ENCODE peak calls at places on chromosomes 11 and 22, in ten cellular contexts. One of them, this sample, is unnamed.

GRCh38 chr22:46058591-46059519 is 81.9 kb upstream of the WNT7B start:
- DNase-seq in HCT116: no peak
- DNase-seq in colonic mucosa: no peak
- DNase-seq in A549: no peak
- DNase-seq in keratinocyte: no peak
- DNase-seq in aorta: peak; percentile 46
- DNase-seq in lower lobe of right lung: peak; percentile 48
- DNase-seq in breast epithelium: peak; percentile 43
- DNase-seq in ascending aorta: peak; percentile 72
- DNase-seq in cardiac muscle cell: no peak
- DNase-seq in this sample: no peak

GRCh38 chr11:16759857-16760256 is 21.4 kb downstream of the C11orf58 start:
- DNase-seq in HCT116: no peak
- DNase-seq in colonic mucosa: no peak
- DNase-seq in A549: no peak
- DNase-seq in keratinocyte: no peak
- DNase-seq in aorta: no peak
- DNase-seq in lower lobe of right lung: no peak
- DNase-seq in breast epithelium: no peak
- DNase-seq in ascending aorta: no peak
- DNase-seq in cardiac muscle cell: no peak
- DNase-seq in this sample: no peak

GRCh38 chr11:35098850-35099249 is 40.1 kb upstream of the CD44 start:
- DNase-seq in HCT116: no peak
- DNase-seq in colonic mucosa: no peak
- DNase-seq in A549: no peak
- DNase-seq in keratinocyte: no peak
- DNase-seq in aorta: no peak
- DNase-seq in lower lobe of right lung: no peak
- DNase-seq in breast epithelium: no peak
- DNase-seq in ascending aorta: no peak
- DNase-seq in cardiac muscle cell: no peak
- DNase-seq in this sample: no peak

GRCh38 chr11:126727381-126727780 is 273.2 kb downstream of the KIRREL3 start:
- DNase-seq in HCT116: no peak
- DNase-seq in colonic mucosa: no peak
- DNase-seq in A549: no peak
- DNase-seq in keratinocyte: no peak
- DNase-seq in aorta: no peak
- DNase-seq in lower lobe of right lung: no peak
- DNase-seq in breast epithelium: no peak
- DNase-seq in ascending aorta: no peak
- DNase-seq in cardiac muscle cell: no peak
- DNase-seq in this sample: no peak

GRCh38 chr11:69921429-69922014 is 102.3 kb upstream of the FGF3 start:
- DNase-seq in HCT116: no peak
- DNase-seq in colonic mucosa: no peak
- DNase-seq in A549: no peak
- DNase-seq in keratinocyte: no peak
- DNase-seq in aorta: no peak
- DNase-seq in lower lobe of right lung: peak; percentile 24
- DNase-seq in breast epithelium: peak; percentile 42
- DNase-seq in ascending aorta: peak; percentile 58
- DNase-seq in cardiac muscle cell: no peak
- DNase-seq in this sample: no peak

GRCh38 chr22:26797910-26798309 is 140.5 kb downstream of the MIAT start:
- DNase-seq in HCT116: peak; percentile 6
- DNase-seq in colonic mucosa: no peak
- DNase-seq in A549: peak; percentile 41
- DNase-seq in keratinocyte: no peak
- DNase-seq in aorta: no peak
- DNase-seq in lower lobe of right lung: no peak
- DNase-seq in breast epithelium: no peak
- DNase-seq in ascending aorta: no peak
- DNase-seq in cardiac muscle cell: no peak
- DNase-seq in this sample: no peak

GRCh38 chr11:113874920-113875413 is 405 bp downstream of the USP28 start:
- DNase-seq in HCT116: no peak
- DNase-seq in colonic mucosa: peak; percentile 45
- DNase-seq in A549: no peak
- DNase-seq in keratinocyte: no peak
- DNase-seq in aorta: no peak
- DNase-seq in lower lobe of right lung: no peak
- DNase-seq in breast epithelium: no peak
- DNase-seq in ascending aorta: peak; percentile 67
- DNase-seq in cardiac muscle cell: peak; percentile 27
- DNase-seq in this sample: no peak

GRCh38 chr11:131190446-131190845 is 180.0 kb upstream of the NTM start:
- DNase-seq in HCT116: no peak
- DNase-seq in colonic mucosa: no peak
- DNase-seq in A549: no peak
- DNase-seq in keratinocyte: no peak
- DNase-seq in aorta: no peak
- DNase-seq in lower lobe of right lung: no peak
- DNase-seq in breast epithelium: no peak
- DNase-seq in ascending aorta: no peak
- DNase-seq in cardiac muscle cell: no peak
- DNase-seq in this sample: no peak

GRCh38 chr22:27483095-27483798 is 318.3 kb downstream of the MN1 start:
- DNase-seq in HCT116: no peak
- DNase-seq in colonic mucosa: no peak
- DNase-seq in A549: no peak
- DNase-seq in keratinocyte: no peak
- DNase-seq in aorta: no peak
- DNase-seq in lower lobe of right lung: no peak
- DNase-seq in breast epithelium: no peak
- DNase-seq in ascending aorta: no peak
- DNase-seq in cardiac muscle cell: no peak
- DNase-seq in this sample: no peak

GRCh38 chr22:49370841-49371301 is 456.8 kb downstream of the BRD1 start:
- DNase-seq in HCT116: no peak
- DNase-seq in colonic mucosa: peak; percentile 4
- DNase-seq in A549: no peak
- DNase-seq in keratinocyte: no peak
- DNase-seq in aorta: no peak
- DNase-seq in lower lobe of right lung: peak; percentile 37
- DNase-seq in breast epithelium: no peak
- DNase-seq in ascending aorta: peak; percentile 15
- DNase-seq in cardiac muscle cell: no peak
- DNase-seq in this sample: no peak

GRCh38 chr22:29156507-29156906 is 49.2 kb upstream of the EMID1 start:
- DNase-seq in HCT116: no peak
- DNase-seq in colonic mucosa: no peak
- DNase-seq in A549: no peak
- DNase-seq in keratinocyte: no peak
- DNase-seq in aorta: no peak
- DNase-seq in lower lobe of right lung: no peak
- DNase-seq in breast epithelium: no peak
- DNase-seq in ascending aorta: peak; percentile 40
- DNase-seq in cardiac muscle cell: peak; percentile 78
- DNase-seq in this sample: no peak

GRCh38 chr11:118050208-118050891 is 26.5 kb upstream of the TMPRSS4 start:
- DNase-seq in HCT116: no peak
- DNase-seq in colonic mucosa: no peak
- DNase-seq in A549: no peak
- DNase-seq in keratinocyte: no peak
- DNase-seq in aorta: no peak
- DNase-seq in lower lobe of right lung: no peak
- DNase-seq in breast epithelium: no peak
- DNase-seq in ascending aorta: no peak
- DNase-seq in cardiac muscle cell: no peak
- DNase-seq in this sample: no peak

GRCh38 chr11:118052581-118053206 is 24.2 kb upstream of the TMPRSS4 start:
- DNase-seq in HCT116: no peak
- DNase-seq in colonic mucosa: no peak
- DNase-seq in A549: no peak
- DNase-seq in keratinocyte: no peak
- DNase-seq in aorta: no peak
- DNase-seq in lower lobe of right lung: no peak
- DNase-seq in breast epithelium: peak; percentile 46
- DNase-seq in ascending aorta: peak; percentile 56
- DNase-seq in cardiac muscle cell: no peak
- DNase-seq in this sample: no peak

GRCh38 chr11:118049771-118050170 is 27.1 kb upstream of the TMPRSS4 start:
- DNase-seq in HCT116: no peak
- DNase-seq in colonic mucosa: no peak
- DNase-seq in A549: no peak
- DNase-seq in keratinocyte: no peak
- DNase-seq in aorta: no peak
- DNase-seq in lower lobe of right lung: no peak
- DNase-seq in breast epithelium: no peak
- DNase-seq in ascending aorta: no peak
- DNase-seq in cardiac muscle cell: no peak
- DNase-seq in this sample: no peak

GRCh38 chr11:118051611-118052461 is 25.0 kb upstream of the TMPRSS4 start:
- DNase-seq in HCT116: no peak
- DNase-seq in colonic mucosa: no peak
- DNase-seq in A549: no peak
- DNase-seq in keratinocyte: no peak
- DNase-seq in aorta: no peak
- DNase-seq in lower lobe of right lung: no peak
- DNase-seq in breast epithelium: peak; percentile 48
- DNase-seq in ascending aorta: peak; percentile 53
- DNase-seq in cardiac muscle cell: no peak
- DNase-seq in this sample: no peak

DNA sequence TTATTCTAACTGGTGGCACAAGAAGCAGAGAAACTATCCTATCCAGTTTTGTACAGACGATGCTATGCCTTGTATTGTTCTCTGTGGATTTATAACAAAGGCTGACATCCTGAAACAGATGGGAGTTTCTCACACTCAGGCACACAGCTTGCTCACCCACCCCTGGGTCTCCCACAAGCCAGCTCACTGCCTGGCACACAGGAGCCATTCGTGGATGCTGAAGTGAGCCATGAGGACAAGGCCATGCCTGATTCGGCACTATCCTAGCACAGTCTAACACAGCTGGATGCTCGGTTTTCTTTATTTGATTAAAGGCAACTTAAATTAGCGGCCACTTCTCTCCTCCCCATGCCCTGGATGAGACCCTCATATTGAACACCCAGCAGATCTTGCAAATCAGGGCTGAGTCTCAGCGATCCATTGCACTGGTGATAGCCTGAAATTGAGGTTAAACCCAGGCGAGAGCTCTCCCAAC is 25.7 kb upstream of the TMPRSS4 start:
- DNase-seq in HCT116: no peak
- DNase-seq in colonic mucosa: no peak
- DNase-seq in A549: no peak
- DNase-seq in keratinocyte: no peak
- DNase-seq in aorta: no peak
- DNase-seq in lower lobe of right lung: no peak
- DNase-seq in breast epithelium: no peak
- DNase-seq in ascending aorta: no peak
- DNase-seq in cardiac muscle cell: no peak
- DNase-seq in this sample: no peak
- H3K27ac ChIP-seq in HCT116: no peak overlapping the region
- H3K27ac ChIP-seq in colonic mucosa: no peak overlapping the region
- H3K27ac ChIP-seq in A549: no peak overlapping the region
- H3K27ac ChIP-seq in keratinocyte: no peak overlapping the region
- H3K27ac ChIP-seq in aorta: no peak overlapping the region
- H3K27ac ChIP-seq in lower lobe of right lung: no peak overlapping the region
- H3K27ac ChIP-seq in breast epithelium: no peak overlapping the region
- H3K27ac ChIP-seq in ascending aorta: no peak overlapping the region
- H3K27ac ChIP-seq in cardiac muscle cell: no peak overlapping the region
- H3K27ac ChIP-seq in this sample: no peak overlapping the region

GRCh38 chr22:30804626-30805025 is 110.0 kb downstream of the OSBP2 start:
- DNase-seq in HCT116: no peak
- DNase-seq in colonic mucosa: no peak
- DNase-seq in A549: no peak
- DNase-seq in keratinocyte: no peak
- DNase-seq in aorta: no peak
- DNase-seq in lower lobe of right lung: no peak
- DNase-seq in breast epithelium: no peak
- DNase-seq in ascending aorta: no peak
- DNase-seq in cardiac muscle cell: no peak
- DNase-seq in this sample: no peak
- H3K4me3 ChIP-seq in HCT116: no peak overlapping the region
- H3K4me3 ChIP-seq in colonic mucosa: no peak overlapping the region
- H3K4me3 ChIP-seq in A549: no peak overlapping the region
- H3K4me3 ChIP-seq in keratinocyte: no peak overlapping the region
- H3K4me3 ChIP-seq in aorta: no peak overlapping the region
- H3K4me3 ChIP-seq in lower lobe of right lung: no peak overlapping the region
- H3K4me3 ChIP-seq in breast epithelium: no peak overlapping the region
- H3K4me3 ChIP-seq in ascending aorta: no peak overlapping the region
- H3K4me3 ChIP-seq in cardiac muscle cell: no peak overlapping the region
- H3K4me3 ChIP-seq in this sample: no peak overlapping the region

GRCh38 chr11:95299078-95299611 is 68.1 kb upstream of the SESN3 start:
- DNase-seq in HCT116: no peak
- DNase-seq in colonic mucosa: no peak
- DNase-seq in A549: no peak
- DNase-seq in keratinocyte: no peak
- DNase-seq in aorta: no peak
- DNase-seq in lower lobe of right lung: no peak
- DNase-seq in breast epithelium: no peak
- DNase-seq in ascending aorta: no peak
- DNase-seq in cardiac muscle cell: no peak
- DNase-seq in this sample: no peak
- H3K4me1 ChIP-seq in HCT116: no peaks in the 10 kb centered on the region
- H3K4me1 ChIP-seq in colonic mucosa: peaks cover 9% of the 10 kb centered on the region
- H3K4me1 ChIP-seq in A549: no peaks in the 10 kb centered on the region
- H3K4me1 ChIP-seq in keratinocyte: no peaks in the 10 kb centered on the region
- H3K4me1 ChIP-seq in aorta: peaks cover 3% of the 10 kb centered on the region
- H3K4me1 ChIP-seq in lower lobe of right lung: peaks cover 12% of the 10 kb centered on the region
- H3K4me1 ChIP-seq in breast epithelium: no peaks in the 10 kb centered on the region
- H3K4me1 ChIP-seq in ascending aorta: no peaks in the 10 kb centered on the region
- H3K4me1 ChIP-seq in cardiac muscle cell: peaks cover 23% of the 10 kb centered on the region
- H3K4me1 ChIP-seq in this sample: no peaks in the 10 kb centered on the region

GRCh38 chr11:102446606-102447005 is 6.0 kb downstream of the TMEM123 start:
- DNase-seq in HCT116: no peak
- DNase-seq in colonic mucosa: no peak
- DNase-seq in A549: peak; percentile 56
- DNase-seq in keratinocyte: no peak
- DNase-seq in aorta: no peak
- DNase-seq in lower lobe of right lung: no peak
- DNase-seq in breast epithelium: no peak
- DNase-seq in ascending aorta: no peak
- DNase-seq in cardiac muscle cell: no peak
- DNase-seq in this sample: no peak

GRCh38 chr11:102449651-102450570 is 2.7 kb downstream of the TMEM123 start:
- DNase-seq in HCT116: no peak
- DNase-seq in colonic mucosa: no peak
- DNase-seq in A549: no peak
- DNase-seq in keratinocyte: no peak
- DNase-seq in aorta: no peak
- DNase-seq in lower lobe of right lung: no peak
- DNase-seq in breast epithelium: no peak
- DNase-seq in ascending aorta: no peak
- DNase-seq in cardiac muscle cell: no peak
- DNase-seq in this sample: no peak

GRCh38 chr11:102447941-102448868 is 4.4 kb downstream of the TMEM123 start:
- DNase-seq in HCT116: no peak
- DNase-seq in colonic mucosa: no peak
- DNase-seq in A549: no peak
- DNase-seq in keratinocyte: no peak
- DNase-seq in aorta: no peak
- DNase-seq in lower lobe of right lung: no peak
- DNase-seq in breast epithelium: no peak
- DNase-seq in ascending aorta: no peak
- DNase-seq in cardiac muscle cell: no peak
- DNase-seq in this sample: no peak

GRCh38 chr11:102448869-102449224 is 3.7 kb downstream of the TMEM123 start:
- DNase-seq in HCT116: no peak
- DNase-seq in colonic mucosa: no peak
- DNase-seq in A549: no peak
- DNase-seq in keratinocyte: no peak
- DNase-seq in aorta: no peak
- DNase-seq in lower lobe of right lung: no peak
- DNase-seq in breast epithelium: no peak
- DNase-seq in ascending aorta: no peak
- DNase-seq in cardiac muscle cell: no peak
- DNase-seq in this sample: no peak

GRCh38 chr11:102447193-102447592 is 5.4 kb downstream of the TMEM123 start:
- DNase-seq in HCT116: no peak
- DNase-seq in colonic mucosa: no peak
- DNase-seq in A549: no peak
- DNase-seq in keratinocyte: no peak
- DNase-seq in aorta: no peak
- DNase-seq in lower lobe of right lung: no peak
- DNase-seq in breast epithelium: no peak
- DNase-seq in ascending aorta: no peak
- DNase-seq in cardiac muscle cell: no peak
- DNase-seq in this sample: no peak
- H3K27ac ChIP-seq in HCT116: no peak overlapping the region
- H3K27ac ChIP-seq in colonic mucosa: no peak overlapping the region
- H3K27ac ChIP-seq in A549: peak overlapping the region; percentile 44
- H3K27ac ChIP-seq in keratinocyte: no peak overlapping the region
- H3K27ac ChIP-seq in aorta: no peak overlapping the region
- H3K27ac ChIP-seq in lower lobe of right lung: no peak overlapping the region
- H3K27ac ChIP-seq in breast epithelium: no peak overlapping the region
- H3K27ac ChIP-seq in ascending aorta: no peak overlapping the region
- H3K27ac ChIP-seq in cardiac muscle cell: no peak overlapping the region
- H3K27ac ChIP-seq in this sample: no peak overlapping the region

This sample was measured in esophagus squamous epithelium.